ENCODE peak calls at places on chromosomes 16 and 17, in four cellular contexts. O is SW480, P is germinal center, K is H54. Y is an unnamed sample.
A peak's percentile ranks its signal among the peaks of the same experiment; 100 is the strongest.

GRCh38 chr16:68563631-68564366 is 24.7 kb downstream of the ZFP90 start:
- DNase-seq in P (no peak), K (no peak), O (no peak), Y (no peak)

GRCh38 chr16:51898872-51899271 is 648.1 kb downstream of the TOX3 start:
- DNase-seq in K (no peak), P (no peak), O (no peak), Y (no peak)

GRCh38 chr16:57646388-57647039 is 18.1 kb downstream of the ADGRG1 start:
- DNase-seq in P (no peak), O (no peak), K (no peak), Y (no peak)

GRCh38 chr16:81798311-81799137 is 19.4 kb downstream of the PLCG2 start:
- DNase-seq in O (no peak), K (no peak), P (peak; percentile 79), Y (no peak)

GRCh38 chr16:83574388-83574787 is 233.4 kb upstream of the HSBP1 start:
- DNase-seq in P (no peak), O (peak; percentile 72), K (peak; percentile 55), Y (no peak)

GRCh38 chr17:66684716-66685115 is 150.2 kb upstream of the CACNG5 start:
- DNase-seq in O (no peak), K (no peak), P (no peak), Y (no peak)

GRCh38 chr16:48526058-48526957 is 83.7 kb downstream of the N4BP1 start:
- DNase-seq in O (peak; percentile 73), P (peak; percentile 40), K (no peak), Y (peak; percentile 19)

GRCh38 chr17:41763327-41763726 is 23.2 kb downstream of the JUP start:
- DNase-seq in O (no peak), K (no peak), P (no peak), Y (no peak)

GRCh38 chr16:55711959-55712876 is 56.4 kb downstream of the SLC6A2 start:
- DNase-seq in P (peak; percentile 62), K (peak; percentile 40), O (peak; percentile 70), Y (peak; percentile 49)

GRCh38 chr16:2686912-2687507 is 4.7 kb downstream of the KCTD5 start:
- DNase-seq in O (no peak), K (no peak), P (peak; percentile 78), Y (no peak)

GRCh38 chr16:47359478-47359877 is 101.4 kb downstream of the ITFG1 start:
- DNase-seq in K (no peak), P (no peak), O (no peak), Y (no peak)

GRCh38 chr16:67158637-67159600 is 790 bp downstream of the TRADD start:
- DNase-seq in P (peak; percentile 69), K (no peak), O (peak; percentile 27), Y (no peak)

GRCh38 chr16:87198328-87198731 is 118.9 kb downstream of the C16orf95 start:
- DNase-seq in P (no peak), K (no peak), O (peak; percentile 33), Y (no peak)

GRCh38 chr17:39872700-39873099 is 4.7 kb downstream of the ZPBP2 start:
- DNase-seq in P (peak; percentile 17), O (peak; percentile 67), K (no peak), Y (peak; percentile 6)

GRCh38 chr17:17041571-17042380 is 481 bp upstream of the MPRIP start:
- DNase-seq in O (peak; percentile 98), P (peak; percentile 99), K (peak; percentile 97), Y (peak; percentile 95)

GRCh38 chr17:50289268-50289667 is 15.0 kb downstream of the TMEM92 start:
- DNase-seq in K (no peak), O (no peak), P (no peak), Y (no peak)

GRCh38 chr16:35636831-35637230 is 2177.4 kb downstream of the TP53TG3F start:
- DNase-seq in P (no peak), K (no peak), O (no peak), Y (no peak)

GRCh38 chr16:57041182-57042156 is 50.9 kb upstream of the CPNE2 start:
- DNase-seq in K (no peak), O (no peak), P (peak; percentile 60), Y (no peak)

GRCh38 chr16:23274968-23275367 is 27.1 kb upstream of the SCNN1B start:
- DNase-seq in O (peak; percentile 41), P (no peak), K (no peak), Y (no peak)

GRCh38 chr16:86914850-86915717 is 336.7 kb downstream of the FOXL1 start:
- DNase-seq in O (no peak), P (no peak), K (no peak), Y (no peak)

GRCh38 chr17:15171433-15172047 is 93.6 kb downstream of the PMP22 start:
- DNase-seq in P (peak; percentile 28), O (peak; percentile 61), K (peak; percentile 44), Y (peak; percentile 62)